ENCODE peak calls at places on chromosomes 5 and 9, in seven cellular contexts. F, M, R, L, U, V and P are unnamed samples.
A peak's percentile ranks its signal among the peaks of the same experiment; 100 is the strongest.

GRCh38 chr5:8842906-8843590 is 702.8 kb downstream of the SEMA5A start:
- DNase-seq in F (peak; percentile 73), M (no peak), R (no peak), L (no peak), U (no peak), V (no peak), P (no peak)

GRCh38 chr5:141760753-141761152 is 78.7 kb upstream of the ARAP3 start:
- DNase-seq in F (no peak), M (no peak), R (no peak), L (no peak), U (no peak), V (no peak), P (no peak)

GRCh38 chr5:1999794-2000193 is 117.1 kb upstream of the IRX4 start:
- DNase-seq in F (no peak), M (no peak), R (no peak), L (no peak), U (no peak), V (no peak), P (no peak)

GRCh38 chr9:6471231-6471630 is 58.2 kb downstream of the UHRF2 start:
- DNase-seq in F (no peak), M (no peak), R (no peak), L (no peak), U (no peak), V (no peak), P (no peak)

GRCh38 chr9:5971740-5972139 is 43.7 kb downstream of the RANBP6 start:
- DNase-seq in F (no peak), M (no peak), R (no peak), L (no peak), U (no peak), V (no peak), P (no peak)

GRCh38 chr5:61640631-61641030 is 308.6 kb downstream of the ZSWIM6 start:
- DNase-seq in F (no peak), M (no peak), R (no peak), L (no peak), U (no peak), V (no peak), P (no peak)

GRCh38 chr9:134656334-134657034 is 14.9 kb downstream of the COL5A1 start:
- DNase-seq in F (no peak), M (no peak), R (no peak), L (peak; percentile 1), U (no peak), V (peak; percentile 31), P (no peak)

GRCh38 chr9:132144708-132145365 is 17.0 kb upstream of the NTNG2 start:
- DNase-seq in F (no peak), M (no peak), R (no peak), L (no peak), U (no peak), V (no peak), P (peak; percentile 33)

GRCh38 chr5:143850050-143850713 is 38.2 kb downstream of the HMHB1 start:
- DNase-seq in F (no peak), M (no peak), R (no peak), L (no peak), U (no peak), V (no peak), P (no peak)

GRCh38 chr5:138282918-138283742 is 8.7 kb upstream of the GFRA3 start:
- DNase-seq in F (peak; percentile 62), M (peak; percentile 78), R (peak; percentile 57), L (peak; percentile 20), U (no peak), V (peak; percentile 34), P (peak; percentile 62)

GRCh38 chr5:109645591-109646236 is 44.0 kb upstream of the MAN2A1 start:
- DNase-seq in F (no peak), M (no peak), R (no peak), L (no peak), U (no peak), V (no peak), P (no peak)

GRCh38 chr9:132773764-132774339 is 103.6 kb downstream of the GTF3C4 start:
- DNase-seq in F (no peak), M (no peak), R (no peak), L (no peak), U (no peak), V (no peak), P (no peak)

GRCh38 chr5:128736567-128736966 is 198.5 kb upstream of the FBN2 start:
- DNase-seq in F (no peak), M (no peak), R (no peak), L (peak; percentile 18), U (no peak), V (peak; percentile 4), P (no peak)

GRCh38 chr9:106769331-106769730 is 93.6 kb upstream of the ZNF462 start:
- DNase-seq in F (no peak), M (no peak), R (no peak), L (no peak), U (no peak), V (no peak), P (no peak)

GRCh38 chr5:83837261-83837894 is 116.7 kb upstream of the HAPLN1 start:
- DNase-seq in F (no peak), M (no peak), R (no peak), L (no peak), U (no peak), V (no peak), P (no peak)

GRCh38 chr5:167255931-167256330 is 1035.5 kb upstream of the WWC1 start:
- DNase-seq in F (no peak), M (no peak), R (no peak), L (no peak), U (no peak), V (no peak), P (no peak)

GRCh38 chr5:24530907-24531306 is 113.9 kb downstream of the CDH10 start:
- DNase-seq in F (no peak), M (no peak), R (no peak), L (no peak), U (no peak), V (no peak), P (no peak)

GRCh38 chr9:37466037-37466709 is 923 bp upstream of the ZBTB5 start:
- DNase-seq in F (peak; percentile 72), M (peak; percentile 90), R (peak; percentile 74), L (peak; percentile 63), U (peak; percentile 90), V (peak; percentile 43), P (peak; percentile 92)

DNA sequence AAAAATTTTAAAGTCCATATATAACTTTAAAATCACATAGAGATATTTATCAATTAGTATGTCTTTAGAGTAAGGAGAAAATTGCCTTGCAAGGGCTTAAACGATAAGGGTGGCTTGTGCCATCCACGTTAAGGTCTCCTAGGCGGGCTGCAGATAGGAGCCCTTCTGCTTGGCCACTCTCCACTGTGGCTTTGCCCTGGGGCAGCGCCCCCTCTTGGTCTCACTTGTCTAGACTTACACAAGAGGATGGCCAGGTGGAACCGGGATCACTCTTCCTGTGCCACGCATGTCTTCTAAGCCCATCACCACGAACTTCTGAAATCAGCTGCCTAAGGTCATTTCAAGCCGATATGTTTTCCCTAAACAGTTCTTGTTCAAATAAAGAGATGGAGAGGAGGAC is 2.9 kb downstream of the FPGS start:
- DNase-seq in F (no peak), M (no peak), R (no peak), L (no peak), U (no peak), V (peak; percentile 47), P (no peak)
- TF ChIP-seq CTCF in F (no peak), M (peak; percentile 32), R (no peak), L (peak; percentile 34), U (no peak), V (peak; percentile 68), P (no peak)

DNA sequence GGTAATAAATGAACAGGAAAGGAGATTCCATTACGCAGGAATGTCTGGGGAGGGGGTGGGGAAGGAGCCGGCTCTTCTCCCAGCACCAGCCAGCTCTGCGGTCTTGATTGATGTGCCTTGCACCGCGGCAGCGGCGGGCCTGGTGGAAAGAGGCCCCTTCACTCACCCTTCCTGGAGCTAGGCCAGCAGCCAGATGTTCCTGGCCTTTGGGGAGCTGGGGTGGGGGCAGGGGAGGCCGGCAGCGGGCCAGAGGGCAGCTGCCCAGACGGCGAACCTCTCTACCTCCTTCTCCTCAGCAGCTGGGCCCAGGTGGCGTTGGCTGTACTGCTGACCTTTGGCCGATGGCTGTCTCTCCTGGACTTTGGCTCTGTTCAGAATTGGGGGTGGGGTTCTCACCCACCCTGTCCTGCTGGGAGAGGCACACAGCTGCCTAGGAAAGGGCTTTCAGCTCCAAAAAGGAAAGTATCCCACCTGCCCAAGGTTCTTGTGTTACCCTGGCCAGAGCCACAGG is 58.1 kb upstream of the SYNPO start:
- DNase-seq in F (no peak), M (peak; percentile 94), R (peak; percentile 79), L (peak; percentile 76), U (peak; percentile 86), V (no peak), P (no peak)
- H3K4me3 ChIP-seq in F (no peak overlapping the region), M (peak overlapping the region; percentile 32), R (no peak overlapping the region), L (no peak overlapping the region), U (no peak overlapping the region), V (no peak overlapping the region), P (no peak overlapping the region)

DNA sequence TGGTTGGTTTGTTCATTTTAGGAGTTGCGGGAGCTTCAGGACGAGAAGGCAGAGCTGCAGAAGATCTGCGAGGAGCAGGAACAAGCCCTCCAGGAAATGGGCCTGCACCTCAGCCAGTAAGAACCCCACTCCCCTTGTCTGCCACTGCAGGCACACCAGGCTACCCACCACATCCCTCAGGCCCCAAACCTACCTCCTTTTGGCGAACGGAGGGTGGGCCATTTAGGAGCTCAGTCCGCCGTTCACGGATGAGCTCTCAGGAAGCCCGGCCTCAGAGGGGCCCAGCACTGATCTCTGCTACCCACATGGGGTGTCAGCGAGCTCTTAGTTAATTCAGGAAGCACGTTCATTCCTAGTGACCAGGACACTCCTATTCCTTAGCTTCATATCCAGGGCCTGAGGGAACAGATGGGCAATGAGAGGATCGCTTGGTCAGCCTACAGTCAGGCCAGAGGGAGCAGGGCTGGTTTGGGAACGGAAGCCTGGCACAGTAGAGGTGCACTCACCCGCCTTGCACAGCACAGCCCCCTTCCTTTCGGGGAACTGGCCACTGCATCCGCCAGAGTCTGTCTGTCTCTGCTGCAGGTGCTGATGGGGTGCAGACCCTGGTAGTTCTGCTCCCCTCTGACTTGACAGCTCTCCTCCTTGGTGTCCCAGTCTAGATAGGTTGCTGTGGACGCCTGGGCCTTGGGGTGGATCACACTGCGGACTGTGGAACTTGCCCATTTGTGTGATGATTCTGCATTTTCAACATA is 21.4 kb downstream of the HNRNPH1 start:
- DNase-seq in F (peak; percentile 6), M (no peak), R (no peak), L (no peak), U (no peak), V (no peak), P (no peak)
- H3K36me3 ChIP-seq in F (no peaks in the 10 kb centered on the region), M (no peaks in the 10 kb centered on the region), R (peaks cover 94% of the 10 kb centered on the region), L (peaks cover 84% of the 10 kb centered on the region), U (peaks cover 95% of the 10 kb centered on the region), V (peaks cover 19% of the 10 kb centered on the region), P (peaks cover 79% of the 10 kb centered on the region)

DNA sequence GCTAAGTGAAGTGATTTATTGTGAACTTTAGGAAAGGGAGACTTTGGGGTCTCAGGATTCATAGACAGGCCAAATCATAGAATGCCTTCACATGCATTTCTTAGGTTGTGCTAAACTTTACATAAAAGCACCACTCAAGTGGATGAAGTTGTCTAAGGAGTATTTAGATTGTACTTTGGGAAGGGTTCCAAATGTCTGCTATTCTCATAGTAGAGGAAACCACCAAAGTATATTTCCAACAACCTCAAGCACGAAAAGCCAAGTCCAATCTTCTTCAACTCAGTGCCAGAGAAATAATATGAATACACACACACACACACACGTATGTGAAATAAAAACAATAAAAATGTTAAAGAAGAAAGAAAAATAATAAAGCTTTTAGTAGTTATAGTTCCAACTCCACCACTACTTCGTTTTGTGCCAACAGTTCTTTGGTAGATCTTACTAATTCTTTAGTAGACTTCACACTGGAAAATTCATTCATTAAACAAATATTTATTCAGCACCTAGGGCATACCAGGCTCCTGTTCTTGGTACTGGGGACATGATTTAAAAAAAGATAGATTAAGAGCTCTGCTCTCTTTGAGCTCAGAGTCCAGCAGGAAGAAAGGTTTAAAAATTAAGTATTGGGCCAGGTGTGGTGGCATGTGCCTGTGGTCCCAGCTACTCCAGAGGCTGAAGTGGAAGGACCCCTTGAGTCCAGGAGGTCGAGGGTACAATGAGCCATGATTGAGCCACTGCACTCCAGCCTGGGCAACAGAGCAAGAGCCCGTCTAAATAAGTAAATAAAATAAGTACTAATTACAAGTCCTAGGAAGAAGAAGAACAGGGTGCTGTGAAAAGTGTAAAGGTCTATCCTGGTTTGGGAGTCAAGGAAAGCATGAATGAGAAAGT is 41.5 kb downstream of the ENC1 start:
- DNase-seq in F (no peak), M (no peak), R (no peak), L (no peak), U (no peak), V (no peak), P (no peak)
- TF ChIP-seq CTCF in F (no peak), M (no peak), R (no peak), L (no peak), U (no peak), V (no peak), P (no peak)